ENCODE peak calls at places on chromosomes 13 and 19, in six cellular contexts. E is HCT116, W is HepG2, R is NB4, L is K562, Z is H1. T is an unnamed sample.

GRCh38 chr13:95641291-95641811 is 3.2 kb downstream of the DZIP1 start:
- DNase-seq in E (no peak), W (no peak), R (no peak), L (no peak), Z (peak), T (no peak)

GRCh38 chr13:94217370-94217769 is 262.1 kb downstream of the DCT start:
- DNase-seq in E (no peak), W (no peak), R (no peak), L (no peak), Z (no peak), T (no peak)

GRCh38 chr13:90683711-90684131 is 663.8 kb upstream of the MIR17HG start:
- DNase-seq in E (no peak), W (no peak), R (no peak), L (no peak), Z (no peak), T (peak)

GRCh38 chr19:6476155-6476895 is 5.3 kb downstream of the DENND1C start:
- DNase-seq in E (peak), W (peak), R (peak), L (peak), Z (peak), T (peak)

GRCh38 chr13:29507356-29507755 is 88.1 kb downstream of the SLC7A1 start:
- DNase-seq in E (no peak), W (no peak), R (no peak), L (no peak), Z (no peak), T (no peak)

GRCh38 chr19:18304496-18305312 is 18.2 kb downstream of the LSM4 start:
- DNase-seq in E (no peak), W (peak), R (peak), L (peak), Z (no peak), T (no peak)

GRCh38 chr19:23075031-23075733 is 41.6 kb upstream of the ZNF730 start:
- DNase-seq in E (no peak), W (no peak), R (peak), L (peak), Z (peak), T (no peak)

GRCh38 chr13:62293081-62293480 is 877.4 kb upstream of the PCDH20 start:
- DNase-seq in E (no peak), W (no peak), R (no peak), L (no peak), Z (no peak), T (no peak)

GRCh38 chr19:19459707-19460251 is 54.3 kb downstream of the GATAD2A start:
- DNase-seq in E (no peak), W (no peak), R (no peak), L (no peak), Z (no peak), T (no peak)

GRCh38 chr13:50468849-50469669 is 374.4 kb downstream of the DLEU7 start:
- DNase-seq in E (no peak), W (no peak), R (no peak), L (no peak), Z (no peak), T (no peak)

GRCh38 chr13:111940892-111941291 is 126.1 kb upstream of the SOX1 start:
- DNase-seq in E (no peak), W (no peak), R (no peak), L (no peak), Z (peak), T (no peak)
- TF ChIP-seq MAX in E (no peak), W (no peak), R (no peak), L (no peak), Z (no peak), T (no peak)

DNA sequence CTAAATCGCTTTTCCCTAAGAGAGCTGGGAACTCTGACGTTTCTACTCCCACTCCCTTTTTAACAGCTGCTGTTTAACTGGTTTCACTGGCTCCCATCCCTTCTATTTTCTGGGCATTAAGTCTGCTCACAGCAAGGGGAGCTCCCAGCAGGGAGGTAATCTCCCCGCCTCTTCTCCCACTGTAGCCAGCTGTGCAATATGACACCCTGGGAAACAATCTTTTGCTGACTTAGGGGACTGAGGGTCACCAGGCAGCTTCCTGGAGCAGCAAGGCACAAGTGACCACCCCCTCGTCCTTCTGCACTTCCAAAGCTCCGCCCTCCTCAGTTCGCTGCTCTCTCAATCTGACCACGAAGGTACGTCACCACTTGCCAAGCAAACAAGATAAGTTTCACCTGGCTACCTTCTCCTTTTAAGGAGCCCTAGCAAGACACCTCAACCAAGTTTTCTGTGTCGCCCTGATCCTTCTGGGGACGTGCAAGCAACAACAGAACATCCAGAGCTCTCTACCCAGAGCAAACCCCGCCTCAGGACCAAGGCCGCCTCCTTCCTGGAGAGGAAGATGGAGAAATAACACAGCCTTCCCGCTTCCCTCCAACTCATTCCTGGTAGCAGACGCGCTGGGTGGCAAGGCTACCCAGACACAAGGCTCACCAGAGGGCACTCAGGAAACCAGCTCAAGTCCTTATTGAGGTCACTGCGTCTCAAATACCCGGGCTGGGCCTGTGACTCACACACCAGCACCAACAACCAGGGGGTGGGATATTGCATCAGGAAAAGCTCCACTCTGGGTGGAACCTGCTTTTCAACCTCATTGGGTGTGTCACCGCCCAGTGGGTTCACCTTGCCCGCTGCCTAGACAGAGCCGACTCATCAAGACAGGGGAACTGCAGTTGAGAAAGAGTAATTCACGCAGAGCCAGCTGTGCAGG is 92.4 kb downstream of the STK24 start:
- DNase-seq in E (peak), W (peak), R (peak), L (peak), Z (peak), T (peak)
- TF ChIP-seq POLR2A in E (no peak), W (no peak), R (no peak), L (no peak), Z (no peak), T (no peak)

DNA sequence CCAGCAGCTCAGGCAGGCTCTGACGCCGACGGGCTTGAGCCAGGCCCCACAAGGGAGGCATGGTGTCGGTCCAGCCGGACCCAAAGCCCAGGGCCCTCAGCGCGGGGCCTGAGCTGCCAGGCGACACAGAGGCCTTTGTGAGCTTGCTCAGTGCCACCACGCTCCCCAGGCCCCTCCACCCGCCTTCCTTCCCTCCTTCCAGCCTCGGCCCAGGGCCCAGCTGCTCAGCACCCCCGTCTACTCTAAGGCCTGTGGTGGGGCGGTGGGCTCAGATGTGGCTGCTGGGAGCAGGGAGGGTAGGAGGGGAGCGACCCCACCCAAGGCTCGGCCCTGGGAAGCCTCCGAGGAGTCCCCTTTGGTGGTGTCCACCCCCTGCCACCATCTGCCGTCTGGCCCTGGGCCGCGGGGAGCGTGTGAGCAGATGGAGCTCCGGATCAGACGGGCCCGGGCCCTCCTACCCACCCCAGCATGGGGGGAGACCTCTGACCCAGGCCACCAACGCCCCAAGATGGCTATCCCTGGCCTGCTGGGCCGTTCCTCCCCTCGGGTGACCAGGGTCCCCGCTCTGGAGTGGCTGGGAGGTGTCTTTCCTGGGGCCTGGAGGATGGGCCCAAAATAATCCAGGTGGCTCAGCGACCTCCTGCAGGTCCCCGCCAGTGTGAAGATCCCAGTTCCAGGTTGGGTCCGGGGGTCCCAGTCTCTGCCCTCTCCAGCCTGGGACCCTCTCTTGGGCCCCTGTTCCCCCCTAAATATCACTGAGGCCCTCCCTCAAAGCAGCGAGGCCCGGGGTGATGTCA is 7.8 kb downstream of the ZBTB7A start:
- DNase-seq in E (no peak), W (no peak), R (no peak), L (peak), Z (no peak), T (no peak)
- TF ChIP-seq MAX in E (no peak), W (no peak), R (no peak), L (no peak), Z (no peak), T (no peak)

GRCh38 chr19:38930776-38931761 is at the start of gene MRPS12:
- DNase-seq in E (peak), W (peak), R (peak), L (peak), Z (no peak), T (peak)
- TF ChIP-seq POLR2A in E (peak), W (peak), R (peak), L (peak), Z (peak), T (peak)

DNA sequence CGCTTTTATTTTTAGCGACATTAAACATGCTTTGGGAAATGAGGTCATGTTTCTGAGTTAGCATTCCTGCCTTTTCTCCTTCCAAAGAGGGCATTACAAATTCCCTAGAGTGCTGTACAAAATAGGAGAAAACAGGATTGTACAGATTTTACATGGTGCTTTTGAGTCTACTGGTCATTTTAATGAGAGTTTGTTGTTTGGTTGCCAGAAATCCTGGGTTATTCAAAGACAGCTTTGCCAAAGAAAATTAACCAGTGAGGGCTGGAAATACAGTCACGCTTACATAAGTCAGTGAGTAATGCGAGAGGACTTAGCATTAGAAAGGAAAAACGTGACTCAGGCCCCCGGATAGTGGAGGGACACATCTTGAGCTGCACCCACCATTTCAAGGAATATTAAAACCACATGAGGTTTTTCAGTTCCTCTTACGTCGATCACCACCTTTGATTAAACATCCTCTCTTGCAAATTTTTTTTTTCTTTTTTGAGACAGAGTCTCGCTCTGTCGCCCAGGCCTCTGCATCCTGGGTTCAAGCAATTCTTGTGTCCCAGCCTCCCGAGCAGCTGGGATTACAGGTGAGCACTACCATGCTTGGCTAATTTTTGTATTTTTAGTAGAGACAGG is 55.4 kb downstream of the SACS start:
- DNase-seq in E (no peak), W (no peak), R (peak), L (no peak), Z (no peak), T (peak)
- TF ChIP-seq MAX in E (no peak), W (no peak), R (no peak), L (no peak), Z (no peak), T (no peak)

GRCh38 chr19:14901675-14902260 is 15.8 kb upstream of the OR7A17 start:
- DNase-seq in E (no peak), W (no peak), R (no peak), L (no peak), Z (no peak), T (no peak)
- TF ChIP-seq POLR2A in E (no peak), W (no peak), R (no peak), L (no peak), Z (no peak), T (no peak)